ENCODE peak calls at places on chromosomes 11 and 22, in six cellular contexts. U is H4; I is activated naive CD4-positive, alpha-beta T cell treated with Interleukin-2 at 50 U/mL for 16 hours; T is D341Med; D is stimulated activated CD4-positive, alpha-beta T cell treated with anti-CD3 and anti-CD28 coated beads, Interleukin-4, amount 100 ng/mL, for 4 hours; M is EH. Z is an unnamed sample.

GRCh38 chr11:118139578-118139977 is 13.0 kb downstream of the SCN4B start:
- DNase-seq in D (no peak), I (no peak), U (no peak), M (peak), T (no peak), Z (no peak)

GRCh38 chr22:17258015-17258827 is 39.0 kb upstream of the ADA2 start:
- DNase-seq in T (peak), I (peak), M (no peak), D (peak), U (peak), Z (peak)

GRCh38 chr11:117966908-117967307 is 19.3 kb upstream of the IL10RA start:
- DNase-seq in D (no peak), T (no peak), U (no peak), I (no peak), M (no peak), Z (no peak)

GRCh38 chr11:58390551-58391063 is 16.1 kb downstream of the OR5B3 start:
- DNase-seq in M (no peak), U (no peak), I (no peak), D (no peak), T (no peak), Z (no peak)

GRCh38 chr11:86952933-86953637 is 2.1 kb downstream of the FZD4 start:
- DNase-seq in D (no peak), T (no peak), M (peak), I (no peak), U (no peak), Z (no peak)

GRCh38 chr11:103354656-103355055 is 245.4 kb downstream of the DYNC2H1 start:
- DNase-seq in M (no peak), D (no peak), U (no peak), I (no peak), T (no peak), Z (no peak)

GRCh38 chr11:47571895-47572294 is 6.5 kb downstream of the PTPMT1 start:
- DNase-seq in M (peak), T (no peak), D (no peak), U (no peak), I (no peak), Z (no peak)

GRCh38 chr11:33651555-33651954 is 49.1 kb downstream of the C11orf91 start:
- DNase-seq in D (no peak), U (no peak), I (no peak), T (no peak), M (no peak), Z (no peak)

GRCh38 chr11:120199613-120200012 is 11.2 kb upstream of the OAF start:
- DNase-seq in I (no peak), T (no peak), U (no peak), M (no peak), D (no peak), Z (no peak)

GRCh38 chr11:13767461-13767860 is 99.0 kb downstream of the FAR1 start:
- DNase-seq in T (no peak), M (no peak), D (no peak), I (no peak), U (no peak), Z (peak)

GRCh38 chr11:71474141-71474770 is 21.3 kb downstream of the NADSYN1 start:
- DNase-seq in U (no peak), I (no peak), M (no peak), T (no peak), D (no peak), Z (no peak)

GRCh38 chr11:118956847-118957469 is 860 bp downstream of the UPK2 start:
- DNase-seq in T (no peak), D (no peak), M (no peak), I (no peak), U (no peak), Z (no peak)

GRCh38 chr11:112605093-112605666 is 344.5 kb upstream of the PLET1 start:
- DNase-seq in D (no peak), U (no peak), M (peak), I (no peak), T (no peak), Z (no peak)

Z was measured in Jurkat, Clone E6-1.